ENCODE peak calls at places on chromosomes 5 and 9, in six cellular contexts. R is amniotic stem cell, N is hypothalamus, J is endothelial cell, H is HT1080, C is upper lobe of left lung. I is an unnamed sample.

GRCh38 chr9:133735894-133736293 is 2.3 kb downstream of the SARDH start:
- DNase-seq in H (no peak), J (no peak), C (no peak), R (no peak), N (no peak), I (no peak)

GRCh38 chr9:125421591-125422181 is 160.1 kb downstream of the GAPVD1 start:
- DNase-seq in J (no peak), R (no peak), C (no peak), N (no peak), H (no peak), I (no peak)

GRCh38 chr5:33049298-33049697 is 338.2 kb downstream of the NPR3 start:
- DNase-seq in N (no peak), H (peak; percentile 89), J (no peak), C (no peak), R (no peak), I (no peak)

GRCh38 chr9:110919609-110920008 is 118.7 kb downstream of the LPAR1 start:
- DNase-seq in C (peak; percentile 24), R (no peak), N (no peak), H (peak; percentile 46), J (no peak), I (peak; percentile 65)

GRCh38 chr5:95852567-95852966 is 30.0 kb upstream of the GLRX start:
- DNase-seq in H (no peak), N (no peak), C (no peak), J (no peak), R (no peak), I (no peak)

GRCh38 chr9:114202849-114203248 is 47.5 kb downstream of the COL27A1 start:
- DNase-seq in C (no peak), R (no peak), H (no peak), J (no peak), N (no peak), I (peak; percentile 41)

GRCh38 chr9:21028476-21028875 is 3.0 kb downstream of the HACD4 start:
- DNase-seq in N (no peak), J (no peak), C (no peak), R (no peak), H (no peak), I (no peak)

GRCh38 chr5:132099073-132099748 is 25.6 kb downstream of the CSF2 start:
- DNase-seq in H (no peak), J (no peak), C (no peak), R (no peak), N (no peak), I (no peak)

GRCh38 chr5:111394580-111394979 is 117.8 kb downstream of the STARD4 start:
- DNase-seq in R (peak; percentile 25), C (no peak), H (peak; percentile 75), N (no peak), J (no peak), I (peak; percentile 54)

GRCh38 chr5:12246016-12246415 is 341.8 kb upstream of the CTNND2 start:
- DNase-seq in H (no peak), C (no peak), J (no peak), R (no peak), N (no peak), I (no peak)

GRCh38 chr5:149141224-149141956 is at the start of gene ABLIM3:
- DNase-seq in J (peak; percentile 84), C (peak; percentile 79), R (no peak), H (peak; percentile 88), N (peak; percentile 71), I (peak; percentile 69)

GRCh38 chr9:130920233-130920632 is 18.8 kb downstream of the FIBCD1 start:
- DNase-seq in R (no peak), J (no peak), N (no peak), H (no peak), C (no peak), I (no peak)

GRCh38 chr9:121281614-121282291 is 13.8 kb downstream of the GSN start:
- DNase-seq in C (peak; percentile 95), N (peak; percentile 36), J (no peak), H (peak; percentile 85), R (no peak), I (peak; percentile 63)

GRCh38 chr5:131357739-131358561 is 94.1 kb downstream of the CDC42SE2 start:
- DNase-seq in N (no peak), C (no peak), J (no peak), H (no peak), R (no peak), I (no peak)

GRCh38 chr9:132216861-132217655 is 55.2 kb downstream of the NTNG2 start:
- DNase-seq in C (peak; percentile 58), J (no peak), N (no peak), R (no peak), H (no peak), I (no peak)

GRCh38 chr5:60339691-60340191 is 360.2 kb downstream of the DEPDC1B start:
- DNase-seq in N (peak; percentile 59), R (no peak), C (no peak), J (no peak), H (no peak), I (no peak)

GRCh38 chr5:65483474-65484346 is 2.0 kb upstream of the ADAMTS6 start:
- DNase-seq in H (peak; percentile 71), N (peak; percentile 5), C (no peak), R (peak; percentile 59), J (no peak), I (peak; percentile 88)

GRCh38 chr5:169408735-169409134 is 107.8 kb upstream of the SLIT3 start:
- DNase-seq in C (no peak), N (no peak), J (no peak), R (no peak), H (no peak), I (no peak)

GRCh38 chr9:18459958-18460584 is 13.9 kb upstream of the ADAMTSL1 start:
- DNase-seq in R (peak; percentile 49), C (no peak), H (peak; percentile 94), N (no peak), J (no peak), I (peak; percentile 84)

GRCh38 chr5:53323943-53324642 is 156.3 kb upstream of the FST start:
- DNase-seq in R (no peak), C (no peak), H (peak; percentile 76), N (no peak), J (no peak), I (no peak)

GRCh38 chr5:65307088-65307487 is 174.6 kb downstream of the ADAMTS6 start:
- DNase-seq in C (no peak), J (no peak), H (no peak), R (no peak), N (no peak), I (peak; percentile 41)

GRCh38 chr5:13930721-13931246 is 13.7 kb downstream of the DNAH5 start:
- DNase-seq in J (no peak), C (no peak), N (peak; percentile 15), H (no peak), R (no peak), I (no peak)

GRCh38 chr5:133222979-133223378 is 171.2 kb downstream of the HSPA4 start:
- DNase-seq in C (no peak), R (no peak), H (no peak), J (no peak), N (no peak), I (no peak)

GRCh38 chr5:134175874-134176522 is 752 bp downstream of the SKP1 start:
- DNase-seq in R (peak; percentile 23), N (no peak), J (no peak), C (peak; percentile 32), H (peak; percentile 16), I (peak; percentile 39)

GRCh38 chr5:149358294-149358651 is 427 bp downstream of the PCYOX1L start:
- DNase-seq in R (no peak), J (peak; percentile 18), N (peak; percentile 42), H (no peak), C (peak; percentile 48), I (peak; percentile 15)

GRCh38 chr5:142171270-142171669 is 62.7 kb downstream of the NDFIP1 start:
- DNase-seq in J (no peak), C (no peak), R (no peak), N (no peak), H (no peak), I (no peak)

GRCh38 chr5:169670769-169671525 is 33.9 kb downstream of the DOCK2 start:
- DNase-seq in J (no peak), H (no peak), N (no peak), C (no peak), R (no peak), I (no peak)

GRCh38 chr5:115097236-115097635 is 72.5 kb downstream of the TRIM36 start:
- DNase-seq in H (peak; percentile 37), J (no peak), C (no peak), N (no peak), R (no peak), I (no peak)

GRCh38 chr5:159667286-159667685 is 249.0 kb upstream of the ADRA1B start:
- DNase-seq in H (no peak), C (no peak), R (no peak), N (no peak), J (no peak), I (no peak)

GRCh38 chr5:170503970-170504525 is at the start of gene KCNIP1:
- DNase-seq in J (peak; percentile 53), H (no peak), R (no peak), C (no peak), N (peak; percentile 64), I (peak; percentile 14)

GRCh38 chr5:160507181-160507811 is 85.6 kb downstream of the PTTG1 start:
- DNase-seq in J (no peak), N (no peak), H (peak; percentile 72), C (no peak), R (no peak), I (peak; percentile 76)

GRCh38 chr9:100379862-100380261 is 27.1 kb upstream of the TEX10 start:
- DNase-seq in C (no peak), N (no peak), J (no peak), R (peak; percentile 7), H (peak; percentile 92), I (peak; percentile 93)